ENCODE peak calls at places on chromosomes 11 and 22, in five cellular contexts. L, C, D, F and Z are unnamed samples.

GRCh38 chr11:129320485-129320884 is 55.2 kb upstream of the BARX2 start:
- DNase-seq in D (peak; percentile 8), L (no peak), F (no peak), C (no peak), Z (no peak)

GRCh38 chr11:7115775-7116174 is 27.0 kb downstream of the RBMXL2 start:
- DNase-seq in D (no peak), L (no peak), C (no peak), F (no peak), Z (no peak)

GRCh38 chr11:36513965-36514364 is 3.9 kb upstream of the TRAF6 start:
- DNase-seq in F (no peak), D (no peak), L (no peak), C (no peak), Z (no peak)

GRCh38 chr11:30172158-30172557 is 58.7 kb upstream of the FSHB start:
- DNase-seq in C (no peak), D (no peak), L (no peak), F (no peak), Z (no peak)

GRCh38 chr11:130206141-130206540 is 46.6 kb downstream of the ST14 start:
- DNase-seq in L (no peak), F (no peak), C (no peak), D (no peak), Z (peak; percentile 69)

GRCh38 chr11:7514099-7514725 is 413 bp downstream of the PPFIBP2 start:
- DNase-seq in L (no peak), F (no peak), C (peak; percentile 18), D (no peak), Z (no peak)

GRCh38 chr11:129881570-129882170 is 13.7 kb downstream of the NFRKB start:
- DNase-seq in L (peak; percentile 20), D (peak; percentile 20), C (peak; percentile 57), F (no peak), Z (peak; percentile 55)

GRCh38 chr22:46025225-46025972 is 48.4 kb upstream of the WNT7B start:
- DNase-seq in L (no peak), C (no peak), D (no peak), F (no peak), Z (no peak)

GRCh38 chr11:67699521-67699920 is 25.1 kb upstream of the ALDH3B2 start:
- DNase-seq in F (no peak), D (peak; percentile 43), L (peak; percentile 66), C (no peak), Z (no peak)

GRCh38 chr11:29816359-29816758 is 200.5 kb downstream of the KCNA4 start:
- DNase-seq in L (no peak), D (no peak), C (no peak), F (no peak), Z (no peak)

GRCh38 chr11:89381094-89381493 is 110.1 kb downstream of the NOX4 start:
- DNase-seq in F (peak; percentile 78), D (peak; percentile 99), C (no peak), L (peak; percentile 96), Z (no peak)

GRCh38 chr22:45632791-45633515 is 38.7 kb upstream of the ATXN10 start:
- DNase-seq in F (no peak), L (peak; percentile 5), C (peak; percentile 35), D (peak; percentile 72), Z (no peak)

GRCh38 chr11:61510178-61510979 is 1.8 kb downstream of the LRRC10B start:
- DNase-seq in L (no peak), D (no peak), C (no peak), F (no peak), Z (no peak)

GRCh38 chr22:44583076-44583760 is 85.2 kb upstream of the RTL6 start:
- DNase-seq in D (peak; percentile 20), L (no peak), F (no peak), C (no peak), Z (no peak)

GRCh38 chr11:57205046-57205671 is 23.4 kb downstream of the LRRC55 start:
- DNase-seq in L (peak; percentile 14), F (no peak), D (peak; percentile 49), C (no peak), Z (no peak)
- TF ChIP-seq CTCF in L (peak; percentile 8), F (peak; percentile 28), D (no peak), C (peak; percentile 24), Z (no peak)

GRCh38 chr11:119085523-119085878 is 820 bp downstream of the HMBS start:
- DNase-seq in C (no peak), L (no peak), D (peak; percentile 30), F (no peak), Z (no peak)

GRCh38 chr11:119077839-119078238 is 6.8 kb upstream of the HMBS start:
- DNase-seq in L (no peak), F (no peak), D (no peak), C (no peak), Z (no peak)

GRCh38 chr11:119084663-119085522 is at the start of gene HMBS:
- DNase-seq in F (peak; percentile 81), D (peak; percentile 95), C (peak; percentile 93), L (peak; percentile 90), Z (peak; percentile 95)

GRCh38 chr11:119078675-119079420 is 5.8 kb upstream of the HMBS start:
- DNase-seq in L (no peak), C (no peak), D (no peak), F (no peak), Z (no peak)

DNA sequence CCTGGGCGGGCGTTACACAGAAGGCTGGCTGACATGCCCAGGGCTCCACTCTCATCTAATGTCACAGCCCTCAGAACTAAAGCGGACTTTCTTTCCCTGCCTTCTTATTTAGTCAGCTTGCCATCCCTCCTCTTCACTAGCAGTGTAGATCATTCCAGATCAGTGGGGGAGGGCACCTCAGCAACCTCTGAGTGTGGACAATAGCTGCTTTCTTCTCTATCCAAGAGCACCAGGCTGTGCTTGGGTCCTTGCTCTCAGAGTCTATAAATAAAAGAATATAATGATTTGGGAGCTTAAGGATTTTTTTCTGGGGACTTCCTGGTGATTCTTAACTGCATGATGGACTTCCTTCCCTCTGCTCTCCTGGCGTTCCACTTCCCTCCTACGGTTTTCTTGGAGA is 3.0 kb upstream of the HMBS start:
- DNase-seq in L (no peak), C (no peak), D (no peak), F (no peak), Z (no peak)
- TF ChIP-seq CTCF in L (no peak), C (no peak), D (no peak), F (no peak), Z (no peak)

GRCh38 chr11:44309483-44310197 is at the start of gene ALX4:
- DNase-seq in F (no peak), D (peak; percentile 17), C (peak; percentile 72), L (no peak), Z (no peak)

GRCh38 chr11:44310198-44310455 is 188 bp upstream of the ALX4 start:
- DNase-seq in L (no peak), C (no peak), F (no peak), D (no peak), Z (no peak)

GRCh38 chr11:44310456-44311272 is 725 bp upstream of the ALX4 start:
- DNase-seq in C (no peak), L (no peak), F (no peak), D (no peak), Z (no peak)

GRCh38 chr11:44312876-44313275 is 2.9 kb upstream of the ALX4 start:
- DNase-seq in C (no peak), L (no peak), D (no peak), F (no peak), Z (no peak)

GRCh38 chr11:44311339-44312261 is 1.7 kb upstream of the ALX4 start:
- DNase-seq in D (no peak), L (no peak), C (no peak), F (no peak), Z (no peak)
- TF ChIP-seq CTCF in D (no peak), L (no peak), C (no peak), F (no peak), Z (no peak)

DNA sequence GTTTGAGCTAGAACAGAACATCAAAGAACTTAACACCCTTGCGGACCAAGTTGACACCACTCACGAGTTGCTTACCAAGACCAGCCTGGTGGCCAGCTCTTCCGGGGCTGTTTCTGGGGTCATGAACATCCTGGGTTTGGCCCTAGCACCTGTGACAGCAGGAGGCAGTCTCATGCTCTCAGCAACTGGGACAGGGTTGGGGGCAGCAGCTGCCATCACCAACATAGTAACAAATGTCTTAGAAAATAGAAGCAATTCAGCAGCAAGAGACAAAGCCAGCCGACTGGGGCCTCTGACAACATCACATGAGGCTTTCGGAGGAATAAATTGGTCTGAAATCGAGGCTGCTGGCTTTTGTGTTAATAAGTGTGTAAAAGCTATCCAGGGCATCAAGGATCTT is 8.7 kb downstream of the APOL5 start:
- DNase-seq in C (no peak), F (no peak), L (no peak), D (no peak), Z (no peak)
- TF ChIP-seq CTCF in C (no peak), F (no peak), L (no peak), D (no peak), Z (no peak)

GRCh38 chr11:123822591-123822990 is 16.4 kb upstream of the OR6M1 start:
- DNase-seq in L (no peak), F (no peak), C (no peak), D (peak; percentile 23), Z (no peak)
- TF ChIP-seq CTCF in L (no peak), F (no peak), C (no peak), D (no peak), Z (no peak)

DNA sequence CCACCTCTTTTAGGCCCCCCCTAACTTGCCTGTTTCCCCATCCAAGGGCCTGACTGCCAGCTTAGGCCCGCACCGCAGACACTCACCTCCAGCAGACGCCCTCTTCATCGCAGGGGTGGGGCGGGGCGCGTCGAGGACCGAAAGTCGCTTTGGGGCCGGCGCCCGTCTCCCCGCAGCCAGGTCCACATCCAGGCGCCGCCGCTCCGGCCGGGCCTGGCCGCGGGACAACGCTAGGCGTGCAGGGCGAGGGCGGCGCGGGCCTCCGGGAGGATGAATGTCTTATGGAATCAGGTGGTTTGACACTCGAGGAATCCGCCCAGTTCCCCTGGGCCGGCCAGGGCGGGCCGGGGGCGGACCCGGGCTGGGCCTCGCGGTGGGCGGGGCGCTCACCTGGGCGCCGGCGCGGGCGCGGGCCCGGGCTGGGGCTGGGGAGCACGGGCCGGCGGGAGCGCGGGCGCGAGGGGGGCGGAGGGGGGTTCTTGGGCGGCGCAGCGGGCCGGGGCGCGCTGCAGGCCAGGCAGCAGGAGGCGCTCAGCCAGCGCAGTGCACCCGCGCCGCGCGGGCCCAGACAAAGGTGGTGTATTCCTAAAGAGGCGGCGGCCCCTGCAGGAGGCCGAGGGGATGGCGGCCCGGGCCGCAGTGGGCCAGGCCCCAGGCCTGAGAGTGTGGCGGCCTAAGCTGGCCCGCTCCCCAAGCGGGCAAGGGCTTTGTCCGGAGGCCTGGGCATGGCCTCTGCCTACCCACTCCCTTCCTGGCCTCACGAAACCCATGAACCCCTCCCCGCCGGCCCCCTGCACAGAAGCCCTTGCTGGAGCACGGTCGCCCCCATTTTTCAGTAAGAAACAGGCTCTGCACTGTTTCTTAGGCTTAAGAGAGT is 177.6 kb downstream of the IGLL1 start:
- DNase-seq in D (peak; percentile 55), L (peak; percentile 28), F (no peak), C (peak; percentile 90), Z (peak; percentile 85)
- TF ChIP-seq CTCF in D (peak; percentile 26), L (peak; percentile 55), F (peak; percentile 31), C (peak; percentile 63), Z (peak; percentile 57)

DNA sequence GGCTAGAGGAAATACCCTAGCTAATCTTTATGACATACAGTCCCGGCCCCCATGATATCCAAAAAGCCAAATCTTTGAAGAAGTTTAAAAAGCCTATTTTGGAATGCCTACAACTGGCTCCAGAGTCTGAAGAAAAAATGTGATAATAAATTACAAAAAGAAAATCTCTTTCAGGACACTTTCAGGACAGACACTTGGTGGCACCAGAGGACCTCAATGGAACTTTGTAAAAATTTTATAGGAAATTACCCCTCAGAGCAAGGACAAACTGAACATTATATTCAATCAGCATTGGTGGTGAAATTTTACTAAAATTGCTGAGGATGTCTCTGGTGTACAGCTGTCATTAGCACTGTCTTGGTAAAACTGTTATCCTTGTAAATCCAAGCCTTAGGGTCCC is 81.0 kb downstream of the CCDC73 start:
- DNase-seq in D (peak; percentile 3), F (no peak), L (no peak), C (peak; percentile 15), Z (no peak)
- TF ChIP-seq CTCF in D (peak; percentile 32), F (peak; percentile 19), L (peak; percentile 53), C (peak; percentile 27), Z (no peak)